ENCODE peak calls at places on chromosomes 16 and 17, in five cellular contexts. One of them, this sample, is unnamed.

GRCh38 chr16:67198238-67198734 is 645 bp upstream of the ELMO3 start:
- DNase-seq in tibial artery: no peak
- DNase-seq in AG09309: no peak
- DNase-seq in stomach: peak
- DNase-seq in brain microvascular endothelial cell: no peak
- DNase-seq in this sample: peak

GRCh38 chr16:70473446-70474319 is 19.3 kb downstream of the FCSK start:
- DNase-seq in brain microvascular endothelial cell: no peak
- DNase-seq in tibial artery: no peak
- DNase-seq in AG09309: no peak
- DNase-seq in stomach: no peak
- DNase-seq in this sample: no peak

GRCh38 chr16:82684246-82684645 is 57.5 kb downstream of the CDH13 start:
- DNase-seq in brain microvascular endothelial cell: peak
- DNase-seq in tibial artery: no peak
- DNase-seq in stomach: no peak
- DNase-seq in AG09309: no peak
- DNase-seq in this sample: peak

GRCh38 chr16:74770826-74771526 is 3.6 kb downstream of the FA2H start:
- DNase-seq in brain microvascular endothelial cell: no peak
- DNase-seq in AG09309: no peak
- DNase-seq in tibial artery: no peak
- DNase-seq in stomach: no peak
- DNase-seq in this sample: no peak

GRCh38 chr17:42016411-42016831 is 818 bp downstream of the DNAJC7 start:
- DNase-seq in brain microvascular endothelial cell: no peak
- DNase-seq in stomach: no peak
- DNase-seq in AG09309: no peak
- DNase-seq in tibial artery: no peak
- DNase-seq in this sample: peak

GRCh38 chr16:69917739-69918138 is 33.4 kb upstream of the CLEC18A start:
- DNase-seq in tibial artery: peak
- DNase-seq in brain microvascular endothelial cell: peak
- DNase-seq in stomach: no peak
- DNase-seq in AG09309: peak
- DNase-seq in this sample: peak

GRCh38 chr17:30352247-30352814 is 18.5 kb upstream of the TMIGD1 start:
- DNase-seq in AG09309: no peak
- DNase-seq in brain microvascular endothelial cell: no peak
- DNase-seq in stomach: no peak
- DNase-seq in tibial artery: no peak
- DNase-seq in this sample: no peak

GRCh38 chr16:1001096-1001495 is 19.5 kb downstream of the SOX8 start:
- DNase-seq in AG09309: no peak
- DNase-seq in brain microvascular endothelial cell: no peak
- DNase-seq in tibial artery: no peak
- DNase-seq in stomach: no peak
- DNase-seq in this sample: no peak

GRCh38 chr16:11597268-11597690 is 10.6 kb upstream of the LITAF start:
- DNase-seq in AG09309: no peak
- DNase-seq in tibial artery: peak
- DNase-seq in brain microvascular endothelial cell: no peak
- DNase-seq in stomach: no peak
- DNase-seq in this sample: peak

GRCh38 chr16:84726670-84727467 is 27.1 kb downstream of the USP10 start:
- DNase-seq in AG09309: no peak
- DNase-seq in brain microvascular endothelial cell: no peak
- DNase-seq in tibial artery: peak
- DNase-seq in stomach: no peak
- DNase-seq in this sample: no peak

GRCh38 chr17:66682293-66682692 is 152.6 kb upstream of the CACNG5 start:
- DNase-seq in tibial artery: no peak
- DNase-seq in brain microvascular endothelial cell: no peak
- DNase-seq in stomach: no peak
- DNase-seq in AG09309: no peak
- DNase-seq in this sample: no peak

GRCh38 chr16:69926241-69926640 is 24.9 kb upstream of the CLEC18A start:
- DNase-seq in brain microvascular endothelial cell: no peak
- DNase-seq in stomach: no peak
- DNase-seq in AG09309: no peak
- DNase-seq in tibial artery: no peak
- DNase-seq in this sample: no peak

DNA sequence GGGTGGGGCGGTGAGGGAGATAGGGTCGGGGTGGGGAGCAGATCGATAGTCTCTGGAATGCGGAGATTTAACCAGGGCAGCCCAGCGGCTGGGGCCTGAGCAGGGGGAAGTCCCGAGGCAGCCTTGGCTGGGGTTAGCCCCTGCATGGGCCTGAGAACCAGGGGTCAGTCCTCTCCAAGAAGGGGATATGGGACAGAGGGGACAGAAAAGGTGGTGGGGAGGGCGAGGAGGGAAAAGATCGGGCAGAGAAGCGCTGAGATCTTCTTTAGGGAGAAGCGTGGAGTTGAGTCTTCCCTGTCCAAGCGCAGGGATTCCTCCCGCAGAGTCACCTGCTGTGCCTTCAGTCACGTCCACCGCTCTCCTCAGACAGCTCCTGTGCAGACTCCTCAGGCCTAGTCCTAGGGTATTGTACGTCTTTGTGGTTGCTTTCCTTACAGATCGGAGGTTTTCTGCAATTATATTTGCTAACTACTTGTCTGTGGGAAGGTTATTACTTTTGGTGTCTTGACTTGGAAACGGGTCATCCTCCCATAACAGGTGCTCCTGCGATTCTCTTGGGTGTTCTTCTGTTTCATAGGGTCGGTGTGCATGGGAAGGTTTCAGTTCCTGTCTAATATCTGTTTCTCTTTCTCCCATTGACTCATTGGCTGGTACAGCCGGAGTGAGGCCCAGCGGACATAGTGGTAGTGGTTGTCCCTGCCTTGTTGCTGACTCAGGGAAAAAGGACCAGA is 952 bp downstream of the CD300A start:
- DNase-seq in AG09309: no peak
- DNase-seq in brain microvascular endothelial cell: no peak
- DNase-seq in tibial artery: no peak
- DNase-seq in stomach: peak
- DNase-seq in this sample: no peak
- TF ChIP-seq CTCF in AG09309: no peak
- TF ChIP-seq CTCF in brain microvascular endothelial cell: no peak
- TF ChIP-seq CTCF in tibial artery: no peak
- TF ChIP-seq CTCF in stomach: no peak
- TF ChIP-seq CTCF in this sample: no peak

DNA sequence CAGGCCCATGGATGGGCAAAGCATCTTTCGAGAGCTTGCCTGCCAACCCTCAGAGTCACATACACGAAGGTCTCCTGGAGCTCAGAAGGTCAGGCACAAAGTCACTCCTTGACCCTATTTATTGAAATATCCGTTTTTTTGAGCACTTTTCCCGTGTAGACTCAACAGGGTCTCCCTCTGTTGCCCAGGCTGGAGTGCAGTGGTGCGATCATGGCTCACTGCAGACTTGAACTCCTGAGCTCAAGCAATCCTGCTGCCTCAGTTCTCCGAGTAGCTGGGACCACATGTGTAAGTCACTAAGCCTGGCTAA is 364.6 kb downstream of the SEC14L1 start:
- DNase-seq in AG09309: no peak
- DNase-seq in tibial artery: no peak
- DNase-seq in brain microvascular endothelial cell: no peak
- DNase-seq in stomach: no peak
- DNase-seq in this sample: no peak
- H3K4me3 ChIP-seq in AG09309: no peak
- H3K4me3 ChIP-seq in tibial artery: no peak
- H3K4me3 ChIP-seq in brain microvascular endothelial cell: no peak
- H3K4me3 ChIP-seq in stomach: no peak
- H3K4me3 ChIP-seq in this sample: no peak

DNA sequence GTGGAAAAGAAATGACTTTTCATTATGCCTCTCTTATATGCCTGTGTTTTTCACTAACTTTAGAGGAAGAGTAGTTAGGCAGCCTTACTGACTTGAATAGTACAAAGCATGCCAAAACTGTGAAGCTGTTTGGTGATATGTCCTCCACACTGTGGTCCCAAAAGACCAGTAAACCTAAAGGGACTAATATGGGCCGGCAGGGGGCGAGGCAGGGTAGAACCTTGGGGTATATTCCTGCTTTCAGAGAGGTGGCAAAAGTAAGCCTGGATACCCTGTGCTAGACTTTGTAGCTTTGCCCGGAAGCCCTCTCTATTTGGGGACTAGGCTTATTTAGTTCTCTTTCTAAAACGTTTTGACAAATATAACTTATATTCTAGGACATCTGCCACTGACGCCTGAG is 36.5 kb upstream of the VWA3A start:
- DNase-seq in AG09309: no peak
- DNase-seq in brain microvascular endothelial cell: no peak
- DNase-seq in tibial artery: no peak
- DNase-seq in stomach: no peak
- DNase-seq in this sample: no peak
- TF ChIP-seq CTCF in AG09309: no peak
- TF ChIP-seq CTCF in brain microvascular endothelial cell: peak
- TF ChIP-seq CTCF in tibial artery: no peak
- TF ChIP-seq CTCF in stomach: no peak
- TF ChIP-seq CTCF in this sample: no peak

GRCh38 chr17:28388106-28388505 is 16.6 kb downstream of the SARM1 start:
- DNase-seq in brain microvascular endothelial cell: no peak
- DNase-seq in stomach: no peak
- DNase-seq in tibial artery: no peak
- DNase-seq in AG09309: no peak
- DNase-seq in this sample: no peak

GRCh38 chr17:28380572-28380907 is 9.0 kb downstream of the SARM1 start:
- DNase-seq in stomach: no peak
- DNase-seq in brain microvascular endothelial cell: no peak
- DNase-seq in tibial artery: no peak
- DNase-seq in AG09309: no peak
- DNase-seq in this sample: no peak

GRCh38 chr17:28381141-28381825 is 9.8 kb downstream of the SARM1 start:
- DNase-seq in AG09309: no peak
- DNase-seq in tibial artery: no peak
- DNase-seq in brain microvascular endothelial cell: no peak
- DNase-seq in stomach: peak
- DNase-seq in this sample: no peak

GRCh38 chr17:28384281-28385036 is 13.0 kb downstream of the SARM1 start:
- DNase-seq in tibial artery: peak
- DNase-seq in AG09309: no peak
- DNase-seq in stomach: peak
- DNase-seq in brain microvascular endothelial cell: no peak
- DNase-seq in this sample: peak

DNA sequence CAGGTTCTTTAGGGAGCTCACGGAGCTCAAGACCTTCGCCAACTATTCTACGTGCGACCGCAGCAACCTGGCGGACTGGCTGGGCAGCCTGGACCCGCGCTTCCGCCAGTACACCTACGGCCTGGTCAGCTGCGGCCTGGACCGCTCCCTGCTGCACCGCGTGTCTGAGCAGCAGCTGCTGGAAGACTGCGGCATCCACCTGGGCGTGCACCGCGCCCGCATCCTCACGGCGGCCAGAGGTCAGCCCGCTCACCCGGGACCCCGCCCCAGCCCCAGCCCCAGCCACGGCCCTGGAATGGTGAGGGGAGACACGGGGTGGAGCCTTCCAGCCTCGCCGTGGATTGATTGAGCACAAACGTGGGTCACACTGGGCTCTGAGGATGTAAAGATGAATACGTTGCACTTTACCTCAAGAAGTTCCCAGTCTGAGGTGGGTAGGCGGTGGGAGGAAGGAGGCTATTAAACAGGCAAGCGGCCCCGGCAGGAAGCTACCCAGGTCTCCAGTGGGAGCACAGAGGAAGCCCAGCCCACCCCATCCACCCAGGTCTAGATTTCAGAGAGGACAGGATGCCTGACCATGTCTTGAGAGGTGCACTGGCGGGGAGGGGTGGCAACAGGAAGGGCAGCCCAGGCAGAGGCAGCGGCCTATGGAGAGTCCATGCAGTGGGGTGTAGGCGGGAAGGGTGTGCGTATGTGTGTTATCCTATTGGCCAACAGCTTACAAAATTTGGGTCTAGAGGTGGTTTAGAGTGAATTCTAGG is 13.7 kb downstream of the SARM1 start:
- DNase-seq in brain microvascular endothelial cell: no peak
- DNase-seq in stomach: peak
- DNase-seq in AG09309: no peak
- DNase-seq in tibial artery: no peak
- DNase-seq in this sample: no peak
- H3K4me3 ChIP-seq in brain microvascular endothelial cell: no peak
- H3K4me3 ChIP-seq in stomach: peak
- H3K4me3 ChIP-seq in AG09309: no peak
- H3K4me3 ChIP-seq in tibial artery: peak
- H3K4me3 ChIP-seq in this sample: no peak

GRCh38 chr16:72664480-72665408 is 383.2 kb downstream of the ZFHX3 start:
- DNase-seq in tibial artery: peak
- DNase-seq in brain microvascular endothelial cell: peak
- DNase-seq in AG09309: peak
- DNase-seq in stomach: peak
- DNase-seq in this sample: peak

GRCh38 chr16:72664122-72664479 is 383.8 kb downstream of the ZFHX3 start:
- DNase-seq in tibial artery: no peak
- DNase-seq in brain microvascular endothelial cell: peak
- DNase-seq in AG09309: no peak
- DNase-seq in stomach: no peak
- DNase-seq in this sample: no peak

GRCh38 chr16:72666267-72666666 is 381.7 kb downstream of the ZFHX3 start:
- DNase-seq in stomach: no peak
- DNase-seq in AG09309: no peak
- DNase-seq in tibial artery: no peak
- DNase-seq in brain microvascular endothelial cell: no peak
- DNase-seq in this sample: peak
- TF ChIP-seq CTCF in stomach: no peak
- TF ChIP-seq CTCF in AG09309: no peak
- TF ChIP-seq CTCF in tibial artery: no peak
- TF ChIP-seq CTCF in brain microvascular endothelial cell: no peak
- TF ChIP-seq CTCF in this sample: peak

GRCh38 chr17:75940727-75941441 is at the start of gene FBF1:
- DNase-seq in AG09309: peak
- DNase-seq in stomach: peak
- DNase-seq in tibial artery: peak
- DNase-seq in brain microvascular endothelial cell: peak
- DNase-seq in this sample: peak
- H3K4me3 ChIP-seq in AG09309: peak
- H3K4me3 ChIP-seq in stomach: peak
- H3K4me3 ChIP-seq in tibial artery: peak
- H3K4me3 ChIP-seq in brain microvascular endothelial cell: peak
- H3K4me3 ChIP-seq in this sample: peak

GRCh38 chr17:27430882-27431491 is 25.3 kb upstream of the KSR1 start:
- DNase-seq in AG09309: no peak
- DNase-seq in brain microvascular endothelial cell: peak
- DNase-seq in tibial artery: no peak
- DNase-seq in stomach: peak
- DNase-seq in this sample: peak
- TF ChIP-seq CTCF in AG09309: peak
- TF ChIP-seq CTCF in brain microvascular endothelial cell: peak
- TF ChIP-seq CTCF in tibial artery: peak
- TF ChIP-seq CTCF in stomach: no peak
- TF ChIP-seq CTCF in this sample: peak

This sample was measured in AG10803.